ENCODE peak calls at places on chromosomes 7 and 10, in eight cellular contexts. K is lower lobe of right lung, I is adrenal gland, M is PC-9, U is esophagus muscularis mucosa, H is OCI-LY7, T is IMR-90, Z is right cardiac atrium. L is an unnamed sample.

GRCh38 chr7:98251251-98251843 is 685 bp downstream of the TECPR1 start:
- DNase-seq in K (peak; percentile 74), T (no peak), H (peak; percentile 63), M (no peak), Z (no peak), I (peak; percentile 71), U (no peak), L (no peak)

GRCh38 chr10:77763453-77764430 is 126.1 kb upstream of the KCNMA1 start:
- DNase-seq in H (no peak), T (no peak), I (peak; percentile 67), Z (no peak), U (no peak), K (no peak), M (no peak), L (no peak)

GRCh38 chr7:36726806-36727503 is 2.7 kb upstream of the AOAH start:
- DNase-seq in T (no peak), U (no peak), K (no peak), Z (no peak), I (no peak), M (no peak), H (no peak), L (no peak)

GRCh38 chr10:78685466-78686163 is 383.2 kb upstream of the ZMIZ1 start:
- DNase-seq in Z (no peak), H (no peak), T (peak; percentile 38), K (no peak), U (peak; percentile 78), I (no peak), M (no peak), L (no peak)

GRCh38 chr10:88315746-88316145 is 267.4 kb downstream of the RNLS start:
- DNase-seq in M (no peak), T (peak; percentile 7), H (no peak), Z (no peak), U (no peak), I (no peak), K (no peak), L (no peak)

GRCh38 chr7:18861514-18861913 is 255.9 kb downstream of the TWIST1 start:
- DNase-seq in M (no peak), H (no peak), I (no peak), U (no peak), K (no peak), T (peak; percentile 85), Z (no peak), L (no peak)

GRCh38 chr10:96586419-96587254 is at the start of gene TM9SF3:
- DNase-seq in K (peak; percentile 97), Z (peak; percentile 95), U (peak; percentile 98), H (peak; percentile 91), T (peak; percentile 83), M (peak; percentile 77), I (peak; percentile 96), L (no peak)

GRCh38 chr10:70308121-70309060 is 24.6 kb upstream of the NPFFR1 start:
- DNase-seq in K (no peak), M (no peak), I (no peak), Z (no peak), T (no peak), U (no peak), H (no peak), L (no peak)

GRCh38 chr10:58704226-58705200 is 191.8 kb downstream of the BICC1 start:
- DNase-seq in I (no peak), T (peak; percentile 85), Z (no peak), K (no peak), M (no peak), H (no peak), U (no peak), L (no peak)
- H3K4me3 ChIP-seq in I (no peak overlapping the region), T (no peak overlapping the region), Z (no peak overlapping the region), K (no peak overlapping the region), M (no peak overlapping the region), H (no peak overlapping the region), U (no peak overlapping the region), L (no peak overlapping the region)

GRCh38 chr7:29091121-29091601 is 55.2 kb downstream of the CPVL start:
- DNase-seq in K (no peak), U (no peak), H (no peak), M (no peak), Z (peak; percentile 51), I (peak; percentile 58), T (no peak), L (no peak)
- H3K4me3 ChIP-seq in K (peak overlapping the region; percentile 42), U (peak overlapping the region; percentile 42), H (no peak overlapping the region), M (no peak overlapping the region), Z (peak overlapping the region; percentile 39), I (no peak overlapping the region), T (peak overlapping the region; percentile 49), L (peak overlapping the region; percentile 46)

GRCh38 chr7:6615853-6616555 is 594 bp downstream of the ZNF853 start:
- DNase-seq in Z (no peak), T (no peak), M (peak; percentile 69), I (peak; percentile 63), K (peak; percentile 52), H (no peak), U (no peak), L (no peak)
- H3K4me3 ChIP-seq in Z (peak overlapping the region; percentile 88), T (peak overlapping the region; percentile 67), M (peak overlapping the region; percentile 83), I (peak overlapping the region; percentile 16), K (peak overlapping the region; percentile 63), H (no peak overlapping the region), U (peak overlapping the region; percentile 75), L (peak overlapping the region; percentile 67)

DNA sequence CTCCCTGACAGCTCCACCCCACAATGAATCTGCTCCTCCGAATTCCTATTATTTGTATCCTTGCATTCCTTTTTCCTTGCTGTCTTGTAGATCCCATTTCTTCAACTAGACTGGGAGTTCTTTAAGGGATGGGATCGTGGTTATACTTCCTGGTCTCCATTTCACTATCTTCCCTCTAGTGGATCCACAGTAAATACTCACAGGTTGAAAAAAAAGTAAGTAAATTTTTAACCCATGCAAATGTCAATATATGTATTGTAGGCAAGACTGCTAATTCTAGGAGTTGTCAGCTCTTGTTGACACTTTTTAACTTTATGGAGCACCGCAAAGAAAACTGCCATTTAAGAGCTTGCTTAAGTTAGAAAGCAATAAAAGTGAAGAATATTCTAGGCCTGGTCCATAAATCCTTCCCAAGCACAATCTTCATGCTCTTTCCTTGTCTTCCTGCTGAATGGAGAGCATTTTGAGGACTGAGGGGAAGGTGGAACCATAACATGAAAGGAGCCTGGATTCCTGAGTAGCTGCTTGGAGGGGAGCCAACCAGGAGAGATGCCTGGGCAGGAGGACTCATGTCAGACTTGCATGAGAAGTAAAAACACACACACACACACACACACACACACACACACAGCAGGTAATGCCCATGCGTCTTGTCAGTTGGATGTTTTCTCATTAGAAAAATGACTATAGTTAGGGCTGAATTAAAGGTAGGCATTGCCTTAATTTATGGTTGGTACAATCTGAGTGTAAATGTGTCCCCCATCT is 32.1 kb downstream of the VWA2 start:
- DNase-seq in K (no peak), I (no peak), H (no peak), T (no peak), U (no peak), Z (no peak), M (peak; percentile 48), L (no peak)
- H3K4me3 ChIP-seq in K (no peak overlapping the region), I (no peak overlapping the region), H (no peak overlapping the region), T (no peak overlapping the region), U (no peak overlapping the region), Z (no peak overlapping the region), M (no peak overlapping the region), L (no peak overlapping the region)

GRCh38 chr7:139360210-139360947 is 685 bp downstream of the LUC7L2 start:
- DNase-seq in Z (peak; percentile 96), K (peak; percentile 96), T (peak; percentile 89), U (peak; percentile 99), H (peak; percentile 96), I (peak; percentile 98), M (peak; percentile 98), L (peak; percentile 65)

GRCh38 chr7:139362981-139363380 is 3.3 kb downstream of the LUC7L2 start:
- DNase-seq in H (no peak), M (no peak), T (no peak), I (no peak), K (no peak), U (no peak), Z (no peak), L (no peak)

GRCh38 chr7:139361523-139361922 is 1.8 kb downstream of the LUC7L2 start:
- DNase-seq in U (no peak), K (no peak), Z (no peak), I (no peak), M (no peak), T (no peak), H (no peak), L (no peak)

GRCh38 chr7:139360948-139361307 is 1.2 kb downstream of the LUC7L2 start:
- DNase-seq in I (no peak), Z (no peak), H (no peak), T (no peak), K (no peak), U (no peak), M (no peak), L (no peak)

DNA sequence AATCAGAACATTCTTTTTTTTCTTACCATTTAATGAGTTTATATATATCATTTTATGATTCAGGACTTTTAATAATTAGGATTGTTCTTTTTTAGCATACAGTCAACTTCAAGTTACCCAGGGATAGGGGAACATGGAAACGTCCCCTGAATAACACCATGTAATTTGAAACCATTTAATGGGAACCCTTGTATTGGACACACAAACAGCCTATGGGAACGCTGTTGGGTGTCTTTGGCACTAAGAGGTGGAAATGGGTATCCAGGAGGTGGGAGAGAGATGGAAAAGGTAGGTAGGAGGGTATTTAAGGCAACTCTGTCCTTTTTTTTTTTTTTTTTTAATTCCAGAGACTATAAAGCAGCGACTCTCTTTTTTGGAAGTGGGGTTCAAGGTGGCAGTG is 2.6 kb downstream of the LUC7L2 start:
- DNase-seq in Z (no peak), I (no peak), H (no peak), T (peak; percentile 16), K (no peak), U (no peak), M (no peak), L (no peak)
- H3K4me3 ChIP-seq in Z (no peak overlapping the region), I (no peak overlapping the region), H (peak overlapping the region; percentile 90), T (no peak overlapping the region), K (no peak overlapping the region), U (no peak overlapping the region), M (no peak overlapping the region), L (peak overlapping the region; percentile 99)

GRCh38 chr10:101969496-101969895 is 86.5 kb downstream of the ARMH3 start:
- DNase-seq in M (no peak), U (no peak), T (no peak), Z (no peak), I (no peak), H (peak; percentile 27), K (no peak), L (no peak)
- H3K4me3 ChIP-seq in M (no peak overlapping the region), U (no peak overlapping the region), T (no peak overlapping the region), Z (no peak overlapping the region), I (no peak overlapping the region), H (peak overlapping the region; percentile 36), K (no peak overlapping the region), L (no peak overlapping the region)

GRCh38 chr7:73622527-73622908 is 1.8 kb downstream of the MLXIPL start:
- DNase-seq in H (no peak), K (no peak), U (no peak), Z (no peak), M (no peak), I (no peak), T (no peak), L (no peak)
- H3K4me3 ChIP-seq in H (no peak overlapping the region), K (peak overlapping the region; percentile 60), U (peak overlapping the region; percentile 52), Z (no peak overlapping the region), M (no peak overlapping the region), I (no peak overlapping the region), T (no peak overlapping the region), L (no peak overlapping the region)

DNA sequence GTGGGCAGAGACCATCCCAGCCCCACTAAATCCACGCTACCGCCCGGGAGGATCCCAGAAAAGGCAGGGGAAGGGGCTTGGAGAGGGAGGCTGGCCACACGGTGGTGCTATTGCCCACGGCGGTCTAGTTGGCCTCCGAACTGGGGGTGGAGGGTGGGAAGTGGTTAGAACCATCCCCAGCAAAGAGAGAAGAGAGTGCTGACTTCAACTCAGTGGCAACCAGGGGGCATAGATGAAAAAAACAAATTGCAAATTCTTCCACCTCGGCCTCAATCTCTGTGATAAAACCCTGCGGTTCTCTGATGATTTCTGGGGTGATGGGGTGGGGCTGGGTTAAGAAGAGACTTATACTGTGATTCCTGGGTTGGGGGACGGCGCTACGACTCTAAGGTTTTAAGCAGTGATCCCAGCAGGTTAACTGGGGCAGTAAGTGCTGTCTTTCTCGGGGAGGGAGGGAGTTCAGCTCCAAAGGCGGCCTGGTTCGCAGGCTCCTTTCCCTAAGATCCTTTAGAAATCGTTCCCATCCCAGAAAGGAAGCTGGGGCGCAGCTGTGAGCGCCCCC is 154.5 kb upstream of the LYZL2 start:
- DNase-seq in I (peak; percentile 90), U (peak; percentile 94), T (peak; percentile 89), K (peak; percentile 83), Z (peak; percentile 89), M (peak; percentile 67), H (peak; percentile 63), L (peak; percentile 22)
- H3K4me3 ChIP-seq in I (no peak overlapping the region), U (peak overlapping the region; percentile 86), T (peak overlapping the region; percentile 1), K (peak overlapping the region; percentile 78), Z (peak overlapping the region; percentile 90), M (no peak overlapping the region), H (no peak overlapping the region), L (peak overlapping the region; percentile 79)

L was measured in SK-N-MC.